ENCODE peak calls at places on chromosome 17, in ten cellular contexts. One of them, this sample, is unnamed.
A peak's percentile ranks its signal among the peaks of the same experiment; 100 is the strongest.

GRCh38 chr17:41536741-41537613 is 8.9 kb upstream of the KRT19 start:
- DNase-seq in prostate gland: no peak
- DNase-seq in stomach: no peak
- DNase-seq in adrenal gland: no peak
- DNase-seq in thyroid gland: no peak
- DNase-seq in ovary: no peak
- DNase-seq in HCT116: no peak
- DNase-seq in transverse colon: no peak
- DNase-seq in tibial nerve: no peak
- DNase-seq in body of pancreas: no peak
- DNase-seq in this sample: no peak

GRCh38 chr17:18181358-18181757 is 2.3 kb upstream of the ALKBH5 start:
- DNase-seq in prostate gland: no peak
- DNase-seq in stomach: no peak
- DNase-seq in body of pancreas: no peak
- DNase-seq in tibial nerve: no peak
- DNase-seq in ovary: no peak
- DNase-seq in adrenal gland: no peak
- DNase-seq in HCT116: no peak
- DNase-seq in thyroid gland: no peak
- DNase-seq in transverse colon: no peak
- DNase-seq in this sample: no peak

GRCh38 chr17:2263183-2263954 is 40.2 kb downstream of the SMG6 start:
- DNase-seq in thyroid gland: no peak
- DNase-seq in prostate gland: no peak
- DNase-seq in stomach: no peak
- DNase-seq in ovary: no peak
- DNase-seq in tibial nerve: no peak
- DNase-seq in transverse colon: no peak
- DNase-seq in body of pancreas: no peak
- DNase-seq in HCT116: no peak
- DNase-seq in adrenal gland: no peak
- DNase-seq in this sample: no peak

GRCh38 chr17:73718912-73719311 is 74.7 kb upstream of the SDK2 start:
- DNase-seq in HCT116: no peak
- DNase-seq in ovary: no peak
- DNase-seq in transverse colon: no peak
- DNase-seq in adrenal gland: no peak
- DNase-seq in thyroid gland: no peak
- DNase-seq in tibial nerve: peak; percentile 6
- DNase-seq in stomach: no peak
- DNase-seq in body of pancreas: no peak
- DNase-seq in prostate gland: no peak
- DNase-seq in this sample: no peak

GRCh38 chr17:65666869-65667268 is 105.4 kb upstream of the AXIN2 start:
- DNase-seq in HCT116: no peak
- DNase-seq in prostate gland: no peak
- DNase-seq in transverse colon: no peak
- DNase-seq in tibial nerve: no peak
- DNase-seq in adrenal gland: no peak
- DNase-seq in body of pancreas: no peak
- DNase-seq in thyroid gland: no peak
- DNase-seq in stomach: no peak
- DNase-seq in ovary: no peak
- DNase-seq in this sample: no peak

GRCh38 chr17:73580311-73580710 is 63.9 kb downstream of the SDK2 start:
- DNase-seq in transverse colon: no peak
- DNase-seq in thyroid gland: no peak
- DNase-seq in body of pancreas: no peak
- DNase-seq in ovary: no peak
- DNase-seq in tibial nerve: no peak
- DNase-seq in stomach: no peak
- DNase-seq in adrenal gland: no peak
- DNase-seq in HCT116: no peak
- DNase-seq in prostate gland: no peak
- DNase-seq in this sample: no peak

GRCh38 chr17:66965801-66966528 is 1.5 kb downstream of the CACNG4 start:
- DNase-seq in thyroid gland: no peak
- DNase-seq in HCT116: no peak
- DNase-seq in prostate gland: no peak
- DNase-seq in transverse colon: no peak
- DNase-seq in ovary: no peak
- DNase-seq in body of pancreas: no peak
- DNase-seq in tibial nerve: no peak
- DNase-seq in stomach: no peak
- DNase-seq in adrenal gland: no peak
- DNase-seq in this sample: no peak

GRCh38 chr17:2259769-2260536 is 43.6 kb downstream of the SMG6 start:
- DNase-seq in transverse colon: peak; percentile 64
- DNase-seq in adrenal gland: no peak
- DNase-seq in prostate gland: no peak
- DNase-seq in ovary: no peak
- DNase-seq in tibial nerve: no peak
- DNase-seq in body of pancreas: no peak
- DNase-seq in HCT116: no peak
- DNase-seq in stomach: no peak
- DNase-seq in thyroid gland: no peak
- DNase-seq in this sample: no peak

GRCh38 chr17:17447264-17447663 is 29.5 kb upstream of the MED9 start:
- DNase-seq in body of pancreas: no peak
- DNase-seq in HCT116: no peak
- DNase-seq in prostate gland: no peak
- DNase-seq in transverse colon: no peak
- DNase-seq in adrenal gland: no peak
- DNase-seq in stomach: no peak
- DNase-seq in thyroid gland: peak; percentile 62
- DNase-seq in tibial nerve: no peak
- DNase-seq in ovary: no peak
- DNase-seq in this sample: no peak

GRCh38 chr17:2755941-2756724 is 6.7 kb upstream of the CCDC92B start:
- DNase-seq in adrenal gland: no peak
- DNase-seq in prostate gland: no peak
- DNase-seq in HCT116: no peak
- DNase-seq in tibial nerve: no peak
- DNase-seq in body of pancreas: no peak
- DNase-seq in transverse colon: no peak
- DNase-seq in stomach: no peak
- DNase-seq in ovary: no peak
- DNase-seq in thyroid gland: no peak
- DNase-seq in this sample: no peak

GRCh38 chr17:39194985-39195524 is 2.4 kb downstream of the CACNB1 start:
- DNase-seq in tibial nerve: no peak
- DNase-seq in transverse colon: no peak
- DNase-seq in HCT116: no peak
- DNase-seq in stomach: no peak
- DNase-seq in adrenal gland: no peak
- DNase-seq in prostate gland: no peak
- DNase-seq in body of pancreas: no peak
- DNase-seq in ovary: no peak
- DNase-seq in thyroid gland: no peak
- DNase-seq in this sample: no peak
- H3K4me3 ChIP-seq in tibial nerve: no peak overlapping the region
- H3K4me3 ChIP-seq in transverse colon: no peak overlapping the region
- H3K4me3 ChIP-seq in HCT116: no peak overlapping the region
- H3K4me3 ChIP-seq in stomach: no peak overlapping the region
- H3K4me3 ChIP-seq in adrenal gland: no peak overlapping the region
- H3K4me3 ChIP-seq in prostate gland: no peak overlapping the region
- H3K4me3 ChIP-seq in body of pancreas: no peak overlapping the region
- H3K4me3 ChIP-seq in ovary: no peak overlapping the region
- H3K4me3 ChIP-seq in thyroid gland: no peak overlapping the region
- H3K4me3 ChIP-seq in this sample: no peak overlapping the region

GRCh38 chr17:49886036-49886435 is 38.2 kb upstream of the TAC4 start:
- DNase-seq in HCT116: no peak
- DNase-seq in prostate gland: no peak
- DNase-seq in ovary: no peak
- DNase-seq in thyroid gland: no peak
- DNase-seq in stomach: no peak
- DNase-seq in transverse colon: no peak
- DNase-seq in body of pancreas: no peak
- DNase-seq in tibial nerve: no peak
- DNase-seq in adrenal gland: no peak
- DNase-seq in this sample: no peak
- H3K27me3 ChIP-seq in HCT116: no peaks in the 10 kb centered on the region
- H3K27me3 ChIP-seq in prostate gland: no peaks in the 10 kb centered on the region
- H3K27me3 ChIP-seq in ovary: no peaks in the 10 kb centered on the region
- H3K27me3 ChIP-seq in thyroid gland: no peaks in the 10 kb centered on the region
- H3K27me3 ChIP-seq in stomach: peaks cover 92% of the 10 kb centered on the region
- H3K27me3 ChIP-seq in transverse colon: peaks cover 94% of the 10 kb centered on the region
- H3K27me3 ChIP-seq in body of pancreas: no peaks in the 10 kb centered on the region
- H3K27me3 ChIP-seq in tibial nerve: no peaks in the 10 kb centered on the region
- H3K27me3 ChIP-seq in adrenal gland: peaks cover 18% of the 10 kb centered on the region
- H3K27me3 ChIP-seq in this sample: peaks cover 53% of the 10 kb centered on the region

GRCh38 chr17:82246040-82246364 is 17.2 kb downstream of the SLC16A3 start:
- DNase-seq in thyroid gland: no peak
- DNase-seq in transverse colon: no peak
- DNase-seq in ovary: no peak
- DNase-seq in HCT116: no peak
- DNase-seq in body of pancreas: no peak
- DNase-seq in prostate gland: no peak
- DNase-seq in stomach: no peak
- DNase-seq in tibial nerve: no peak
- DNase-seq in adrenal gland: no peak
- DNase-seq in this sample: no peak
- TF ChIP-seq POLR2A in thyroid gland: no peak
- TF ChIP-seq POLR2A in transverse colon: no peak
- TF ChIP-seq POLR2A in ovary: no peak
- TF ChIP-seq POLR2A in HCT116: no peak
- TF ChIP-seq POLR2A in body of pancreas: no peak
- TF ChIP-seq POLR2A in prostate gland: no peak
- TF ChIP-seq POLR2A in stomach: no peak
- TF ChIP-seq POLR2A in tibial nerve: no peak
- TF ChIP-seq POLR2A in adrenal gland: no peak
- TF ChIP-seq POLR2A in this sample: no peak

DNA sequence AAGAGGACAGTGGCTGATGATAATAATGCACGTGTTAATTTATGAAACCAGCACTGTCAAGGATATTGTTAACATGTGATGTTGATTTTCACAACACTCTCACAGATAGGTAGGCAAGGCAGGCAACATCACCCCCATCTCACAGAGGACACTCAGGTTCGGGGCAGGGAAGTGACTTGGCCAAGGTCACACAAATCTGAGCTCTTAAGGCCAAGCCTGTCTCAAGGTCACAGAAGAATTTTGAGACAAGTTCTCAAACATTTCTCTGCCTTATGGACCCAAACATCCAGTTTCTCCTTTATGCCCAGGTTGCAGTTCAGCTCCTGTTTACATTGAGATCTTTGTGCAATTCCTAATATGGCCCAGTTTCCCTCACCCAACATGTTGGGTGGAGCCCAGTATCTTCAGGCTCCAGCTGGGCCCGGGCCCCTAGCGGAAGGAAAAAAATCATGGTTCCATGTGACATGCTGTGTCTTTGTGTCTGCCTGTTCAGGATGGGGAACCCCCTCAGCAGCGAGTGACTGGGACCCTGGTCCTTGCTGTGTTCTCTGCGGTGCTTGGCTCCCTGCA is 1.3 kb downstream of the SLC2A4 start:
- DNase-seq in adrenal gland: no peak
- DNase-seq in transverse colon: no peak
- DNase-seq in ovary: no peak
- DNase-seq in stomach: no peak
- DNase-seq in tibial nerve: no peak
- DNase-seq in HCT116: no peak
- DNase-seq in thyroid gland: no peak
- DNase-seq in body of pancreas: no peak
- DNase-seq in prostate gland: no peak
- DNase-seq in this sample: no peak
- H3K4me3 ChIP-seq in adrenal gland: peak overlapping the region; percentile 59
- H3K4me3 ChIP-seq in transverse colon: peak overlapping the region; percentile 43
- H3K4me3 ChIP-seq in ovary: no peak overlapping the region
- H3K4me3 ChIP-seq in stomach: peak overlapping the region; percentile 43
- H3K4me3 ChIP-seq in tibial nerve: no peak overlapping the region
- H3K4me3 ChIP-seq in HCT116: no peak overlapping the region
- H3K4me3 ChIP-seq in thyroid gland: no peak overlapping the region
- H3K4me3 ChIP-seq in body of pancreas: no peak overlapping the region
- H3K4me3 ChIP-seq in prostate gland: no peak overlapping the region
- H3K4me3 ChIP-seq in this sample: peak overlapping the region; percentile 76

GRCh38 chr17:77403854-77404253 is 263.1 kb downstream of the SEC14L1 start:
- DNase-seq in HCT116: no peak
- DNase-seq in stomach: no peak
- DNase-seq in thyroid gland: no peak
- DNase-seq in ovary: no peak
- DNase-seq in tibial nerve: no peak
- DNase-seq in prostate gland: no peak
- DNase-seq in body of pancreas: no peak
- DNase-seq in transverse colon: no peak
- DNase-seq in adrenal gland: no peak
- DNase-seq in this sample: no peak

GRCh38 chr17:77404812-77405581 is 264.2 kb downstream of the SEC14L1 start:
- DNase-seq in stomach: peak; percentile 56
- DNase-seq in body of pancreas: no peak
- DNase-seq in ovary: no peak
- DNase-seq in transverse colon: peak; percentile 75
- DNase-seq in thyroid gland: no peak
- DNase-seq in HCT116: no peak
- DNase-seq in tibial nerve: no peak
- DNase-seq in adrenal gland: peak; percentile 66
- DNase-seq in prostate gland: no peak
- DNase-seq in this sample: peak; percentile 81

GRCh38 chr17:77407321-77408277 is 266.8 kb downstream of the SEC14L1 start:
- DNase-seq in prostate gland: no peak
- DNase-seq in tibial nerve: no peak
- DNase-seq in transverse colon: peak; percentile 33
- DNase-seq in ovary: no peak
- DNase-seq in stomach: no peak
- DNase-seq in HCT116: no peak
- DNase-seq in body of pancreas: no peak
- DNase-seq in adrenal gland: no peak
- DNase-seq in thyroid gland: no peak
- DNase-seq in this sample: no peak

GRCh38 chr17:77408284-77408683 is 267.5 kb downstream of the SEC14L1 start:
- DNase-seq in prostate gland: no peak
- DNase-seq in stomach: no peak
- DNase-seq in HCT116: no peak
- DNase-seq in thyroid gland: no peak
- DNase-seq in tibial nerve: no peak
- DNase-seq in body of pancreas: no peak
- DNase-seq in transverse colon: peak; percentile 37
- DNase-seq in adrenal gland: no peak
- DNase-seq in ovary: no peak
- DNase-seq in this sample: no peak

DNA sequence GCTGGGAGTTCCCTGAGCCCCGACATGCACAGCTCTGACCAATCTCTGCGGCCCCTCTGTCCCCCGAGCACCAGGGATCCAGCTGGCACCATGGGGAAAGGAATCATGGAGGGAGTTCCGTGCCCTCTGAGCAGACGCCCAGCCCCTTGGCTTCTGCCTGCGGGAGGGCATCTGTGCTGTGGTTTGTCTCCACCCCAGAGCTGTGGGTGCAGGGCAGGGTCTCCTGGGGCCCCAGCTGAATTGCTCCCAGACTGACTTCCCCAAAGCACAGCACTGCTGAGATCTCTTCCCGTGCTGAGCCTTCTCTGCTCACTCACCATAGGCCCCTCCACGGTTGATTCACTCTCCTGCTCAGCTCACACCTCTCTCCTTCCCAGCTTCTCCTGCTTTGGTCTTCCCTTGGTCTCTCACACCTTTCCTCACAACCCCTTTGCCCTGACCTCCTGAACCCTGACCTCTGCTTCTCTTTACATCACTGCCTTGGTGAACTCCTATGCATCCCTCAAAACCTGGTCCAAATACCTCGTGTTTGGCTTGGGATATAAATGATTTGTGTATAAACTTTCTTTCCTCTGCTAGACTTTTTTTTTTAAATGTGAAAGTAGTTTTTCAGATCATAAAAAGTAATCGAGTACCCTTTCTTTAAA is 265.2 kb downstream of the SEC14L1 start:
- DNase-seq in tibial nerve: no peak
- DNase-seq in prostate gland: no peak
- DNase-seq in HCT116: no peak
- DNase-seq in body of pancreas: no peak
- DNase-seq in stomach: no peak
- DNase-seq in thyroid gland: no peak
- DNase-seq in adrenal gland: no peak
- DNase-seq in ovary: no peak
- DNase-seq in transverse colon: no peak
- DNase-seq in this sample: no peak
- H3K27me3 ChIP-seq in tibial nerve: no peaks in the 10 kb centered on the region
- H3K27me3 ChIP-seq in prostate gland: no peaks in the 10 kb centered on the region
- H3K27me3 ChIP-seq in HCT116: no peaks in the 10 kb centered on the region
- H3K27me3 ChIP-seq in body of pancreas: no peaks in the 10 kb centered on the region
- H3K27me3 ChIP-seq in stomach: no peaks in the 10 kb centered on the region
- H3K27me3 ChIP-seq in thyroid gland: no peaks in the 10 kb centered on the region
- H3K27me3 ChIP-seq in adrenal gland: no peaks in the 10 kb centered on the region
- H3K27me3 ChIP-seq in ovary: no peaks in the 10 kb centered on the region
- H3K27me3 ChIP-seq in transverse colon: no peaks in the 10 kb centered on the region
- H3K27me3 ChIP-seq in this sample: no peaks in the 10 kb centered on the region

This sample was measured in heart left ventricle.